ENCODE peak calls at places on chromosome 18, in four cellular contexts. X is GM12891, I is T follicular helper cell, W is RKO. T is an unnamed sample.

GRCh38 chr18:57561728-57562423 is 24.6 kb downstream of the FECH start:
- DNase-seq in I (peak), X (no peak), W (peak), T (no peak)

GRCh38 chr18:32469691-32470131 is 971 bp downstream of the GAREM1 start:
- DNase-seq in I (no peak), X (no peak), W (peak), T (no peak)

GRCh38 chr18:49279487-49279886 is 181.0 kb downstream of the DYM start:
- DNase-seq in X (no peak), I (no peak), W (no peak), T (no peak)

GRCh38 chr18:68504441-68505221 is 210.3 kb downstream of the TMX3 start:
- DNase-seq in I (no peak), W (no peak), X (no peak), T (no peak)

GRCh38 chr18:13220326-13220991 is 1.9 kb downstream of the LDLRAD4 start:
- DNase-seq in W (no peak), I (no peak), X (no peak), T (no peak)

GRCh38 chr18:32548688-32549087 is 78.0 kb upstream of the GAREM1 start:
- DNase-seq in I (no peak), W (no peak), X (no peak), T (no peak)

GRCh38 chr18:525066-525797 is 24.7 kb upstream of the COLEC12 start:
- DNase-seq in X (no peak), W (peak), I (no peak), T (no peak)

GRCh38 chr18:74476154-74476553 is 19.0 kb upstream of the DIPK1C start:
- DNase-seq in W (peak), X (no peak), I (no peak), T (no peak)

GRCh38 chr18:30765247-30765646 is 277.3 kb downstream of the DSC3 start:
- DNase-seq in I (no peak), W (no peak), X (no peak), T (no peak)

T was measured in effector memory CD4-positive, alpha-beta T cell.